ENCODE peak calls at places on chromosomes 12 and 14, in five cellular contexts. T is mesenchymal stem cell, O is neuronal stem cell, Z is H1, D is H9. B is an unnamed sample.

GRCh38 chr12:62575036-62575435 is 108.4 kb downstream of the MON2 start:
- DNase-seq in T (no peak), O (no peak), Z (no peak), D (no peak), B (no peak)

GRCh38 chr12:21413369-21414277 is 23.8 kb upstream of the PYROXD1 start:
- DNase-seq in T (peak), O (no peak), Z (no peak), D (no peak), B (no peak)

GRCh38 chr14:51849095-51849494 is 11.3 kb upstream of the GNG2 start:
- DNase-seq in T (peak), O (no peak), Z (no peak), D (no peak), B (no peak)

GRCh38 chr14:30355431-30355913 is 203.5 kb upstream of the G2E3 start:
- DNase-seq in T (no peak), O (no peak), Z (no peak), D (no peak), B (no peak)

GRCh38 chr12:48813464-48814312 is 4.6 kb upstream of the CACNB3 start:
- DNase-seq in T (peak), O (no peak), Z (no peak), D (peak), B (no peak)

GRCh38 chr12:76866146-76866545 is 12.7 kb downstream of the CSRP2 start:
- DNase-seq in T (peak), O (peak), Z (no peak), D (no peak), B (peak)

GRCh38 chr12:92141585-92142244 is 3.9 kb downstream of the BTG1 start:
- DNase-seq in T (peak), O (no peak), Z (no peak), D (no peak), B (no peak)

GRCh38 chr12:104422441-104422840 is 34.3 kb upstream of the CHST11 start:
- DNase-seq in T (no peak), O (no peak), Z (no peak), D (no peak), B (peak)

GRCh38 chr14:95070748-95071435 is 86.4 kb downstream of the DICER1 start:
- DNase-seq in T (no peak), O (no peak), Z (no peak), D (no peak), B (no peak)

GRCh38 chr12:38823743-38824142 is 81.6 kb downstream of the CPNE8 start:
- DNase-seq in T (peak), O (no peak), Z (no peak), D (no peak), B (no peak)

DNA sequence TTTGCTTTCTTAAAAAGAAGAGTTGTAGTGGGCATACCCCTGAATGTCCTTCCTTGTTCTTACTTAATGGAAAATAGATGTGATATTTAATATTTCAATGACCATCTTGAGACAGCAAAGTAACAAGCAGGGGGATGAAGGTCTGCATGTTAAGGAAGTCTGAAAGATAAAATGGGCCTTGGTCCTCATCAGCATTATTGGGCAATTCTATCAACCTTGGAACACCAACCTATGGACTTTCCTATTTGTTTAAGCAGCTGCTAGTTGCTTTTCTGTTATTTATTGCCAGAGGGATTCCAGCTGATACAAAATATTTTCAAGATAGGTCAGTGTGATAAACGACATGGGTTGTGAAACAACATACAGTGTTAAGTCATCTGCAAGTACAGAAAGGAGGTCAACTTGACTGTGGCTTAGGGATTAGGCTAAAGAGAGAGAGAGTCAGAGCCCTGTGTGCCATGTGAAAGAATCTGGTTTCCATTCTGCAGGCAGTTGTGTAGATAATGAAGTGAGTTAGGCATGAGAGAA is 16.4 kb upstream of the A2M start:
- DNase-seq in T (peak), O (no peak), Z (no peak), D (no peak), B (peak)
- H2BK12ac ChIP-seq in T (no peak), O (no peak), Z (no peak), D (no peak), B (no peak)

DNA sequence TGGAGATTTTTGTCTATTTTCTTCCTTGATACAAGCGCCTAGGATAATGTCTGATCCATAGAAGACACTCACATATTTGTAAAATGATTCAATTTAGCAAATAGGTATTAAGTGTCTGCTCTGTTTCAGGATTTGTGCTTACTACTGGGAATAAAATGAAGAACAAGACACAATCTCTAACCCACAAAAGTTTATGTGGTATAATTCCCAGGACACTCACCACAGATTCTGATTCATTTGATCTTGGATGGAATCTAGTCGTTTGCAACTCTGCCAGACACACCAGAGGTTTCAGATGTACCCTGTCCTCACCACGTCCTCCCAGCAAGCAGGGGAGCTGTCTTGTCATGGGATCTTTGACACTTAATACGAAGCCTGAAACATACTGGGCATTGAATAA is 208.3 kb downstream of the LRIG3 start:
- DNase-seq in T (peak), O (no peak), Z (no peak), D (no peak), B (no peak)
- H2BK12ac ChIP-seq in T (no peak), O (no peak), Z (no peak), D (no peak), B (no peak)

GRCh38 chr12:124481257-124481750 is 86.1 kb downstream of the NCOR2 start:
- DNase-seq in T (no peak), O (no peak), Z (no peak), D (no peak), B (peak)
- H2BK12ac ChIP-seq in T (no peak), O (no peak), Z (no peak), D (no peak), B (no peak)

GRCh38 chr12:111825509-111825908 is 16.5 kb upstream of the MAPKAPK5 start:
- DNase-seq in T (no peak), O (no peak), Z (no peak), D (no peak), B (peak)

GRCh38 chr12:111826316-111826715 is 15.7 kb upstream of the MAPKAPK5 start:
- DNase-seq in T (no peak), O (no peak), Z (no peak), D (no peak), B (no peak)

GRCh38 chr12:111827916-111828315 is 14.1 kb upstream of the MAPKAPK5 start:
- DNase-seq in T (no peak), O (no peak), Z (no peak), D (no peak), B (no peak)

GRCh38 chr12:111828338-111828979 is 13.6 kb upstream of the MAPKAPK5 start:
- DNase-seq in T (no peak), O (no peak), Z (no peak), D (no peak), B (no peak)

DNA sequence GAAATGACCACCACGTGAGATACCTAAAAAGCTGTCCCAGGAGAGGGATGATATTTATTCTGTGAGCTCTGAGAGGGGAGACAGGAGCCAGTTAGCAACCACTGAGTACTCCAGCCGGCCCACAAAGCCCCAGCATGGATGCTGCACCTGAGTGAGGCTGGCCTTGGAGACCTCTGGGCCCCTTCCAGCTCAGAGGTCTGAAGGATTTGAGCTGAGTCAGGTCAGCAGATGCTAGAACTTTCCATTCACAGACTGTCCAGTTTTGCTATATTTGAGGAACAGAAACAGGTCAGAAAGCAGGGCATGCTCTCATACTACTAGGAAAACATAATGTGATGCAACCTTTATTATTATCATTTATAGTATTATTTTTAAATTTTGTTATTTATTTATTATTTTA is 15.0 kb upstream of the MAPKAPK5 start:
- DNase-seq in T (no peak), O (no peak), Z (no peak), D (no peak), B (no peak)
- H2BK12ac ChIP-seq in T (no peak), O (no peak), Z (no peak), D (no peak), B (peak)

GRCh38 chr12:118635276-118635675 is 258.9 kb downstream of the SUDS3 start:
- DNase-seq in T (no peak), O (no peak), Z (no peak), D (no peak), B (no peak)

GRCh38 chr12:118645219-118645618 is 268.9 kb downstream of the SUDS3 start:
- DNase-seq in T (no peak), O (peak), Z (no peak), D (peak), B (peak)

DNA sequence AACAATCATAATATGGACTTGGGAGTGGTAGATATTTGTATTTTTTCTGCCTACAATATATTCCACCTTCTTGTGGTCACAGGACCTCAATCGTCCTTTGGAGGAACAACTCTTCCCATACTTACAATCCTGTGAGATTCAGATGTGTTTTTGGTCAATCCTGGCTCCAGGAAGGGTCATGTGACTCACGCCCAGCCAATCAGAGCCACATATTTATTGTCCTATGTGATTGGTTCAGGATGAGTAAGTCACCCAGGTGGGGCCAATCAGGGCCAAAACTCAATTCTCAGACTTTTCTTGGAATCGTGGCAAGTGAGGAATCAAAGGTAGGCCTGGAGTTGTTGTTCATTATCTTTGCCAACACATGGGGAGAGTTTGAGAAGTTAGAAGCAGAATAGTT is 264.9 kb downstream of the SUDS3 start:
- DNase-seq in T (no peak), O (no peak), Z (no peak), D (no peak), B (no peak)
- H2BK12ac ChIP-seq in T (no peak), O (no peak), Z (no peak), D (no peak), B (no peak)

GRCh38 chr12:18068355-18068754 is 21.6 kb downstream of the RERGL start:
- DNase-seq in T (no peak), O (no peak), Z (no peak), D (no peak), B (peak)
- H2BK12ac ChIP-seq in T (no peak), O (no peak), Z (no peak), D (no peak), B (no peak)

GRCh38 chr12:101165319-101165718 is 44.7 kb downstream of the SLC5A8 start:
- DNase-seq in T (no peak), O (no peak), Z (no peak), D (no peak), B (no peak)
- H2BK12ac ChIP-seq in T (no peak), O (no peak), Z (no peak), D (no peak), B (no peak)

GRCh38 chr12:15996254-15996653 is 85.1 kb downstream of the DERA start:
- DNase-seq in T (peak), O (no peak), Z (no peak), D (peak), B (peak)
- H2BK12ac ChIP-seq in T (no peak), O (no peak), Z (no peak), D (no peak), B (no peak)

DNA sequence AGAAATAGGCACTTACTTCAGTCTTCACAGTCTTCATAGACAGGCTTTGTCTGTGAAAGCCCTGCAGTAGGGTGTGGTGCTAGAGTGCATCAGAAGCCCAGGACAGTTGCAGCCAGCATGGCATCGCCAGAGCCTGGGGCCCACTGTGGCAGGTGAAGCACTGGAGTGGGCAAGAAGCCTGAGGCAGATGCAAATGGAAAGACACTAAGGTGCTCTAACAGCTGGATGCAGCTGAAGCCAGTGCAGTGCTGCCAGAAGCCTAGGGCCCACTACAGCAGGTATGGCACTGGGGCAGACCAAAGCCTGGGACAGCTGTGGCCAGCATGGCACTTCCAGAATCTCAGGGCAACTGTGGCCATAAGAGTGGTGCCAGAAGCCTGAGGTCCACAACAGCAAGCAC is 358.6 kb downstream of the SYT1 start:
- DNase-seq in T (no peak), O (no peak), Z (no peak), D (no peak), B (no peak)
- H2BK12ac ChIP-seq in T (no peak), O (no peak), Z (no peak), D (no peak), B (no peak)

DNA sequence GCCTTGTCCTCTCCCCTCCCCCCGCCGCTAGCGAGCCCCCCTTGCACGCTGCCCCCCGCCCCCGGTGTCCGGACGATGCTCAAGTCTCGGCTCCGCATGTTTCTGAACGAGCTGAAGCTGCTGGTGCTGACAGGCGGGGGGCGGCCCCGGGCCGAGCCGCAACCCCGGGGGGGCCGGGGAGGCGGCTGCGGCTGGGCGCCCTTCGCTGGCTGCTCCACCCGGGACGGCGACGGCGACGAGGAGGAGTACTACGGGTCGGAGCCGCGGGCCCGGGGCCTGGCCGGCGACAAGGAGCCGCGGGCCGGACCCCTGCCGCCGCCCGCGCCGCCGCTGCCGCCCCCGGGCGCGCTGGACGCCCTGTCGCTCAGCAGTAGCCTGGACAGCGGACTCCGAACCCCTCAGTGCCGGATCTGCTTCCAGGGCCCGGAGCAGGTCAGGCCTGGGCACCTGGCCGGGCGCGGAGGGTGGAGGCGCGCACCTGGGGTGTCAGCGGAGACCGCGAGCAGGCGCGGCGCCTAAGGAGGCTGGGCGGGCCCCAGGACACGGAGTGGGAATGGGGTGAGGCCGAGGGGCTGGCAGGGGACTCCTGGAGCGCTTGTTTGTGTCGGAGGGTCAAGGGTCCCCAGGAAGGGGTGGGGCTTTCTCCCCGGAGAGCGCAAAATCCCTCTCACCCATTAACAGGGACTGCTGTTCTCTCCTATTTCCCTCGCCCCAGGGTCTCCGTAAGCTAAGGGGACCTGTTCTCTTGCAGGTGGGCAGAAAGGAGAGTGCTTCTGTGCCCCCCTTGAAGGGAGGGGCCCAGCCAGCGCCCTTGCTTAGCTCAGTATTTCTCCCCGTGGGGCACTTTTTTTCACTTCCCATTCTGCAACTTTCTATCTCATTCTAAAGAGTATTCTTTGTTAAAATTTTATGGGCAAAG is 810 bp downstream of the MARCHF9 start:
- DNase-seq in T (no peak), O (no peak), Z (no peak), D (no peak), B (no peak)
- H2BK12ac ChIP-seq in T (no peak), O (no peak), Z (no peak), D (no peak), B (no peak)

B was measured in trophoblast cell.